ENCODE peak calls at places on chromosomes 5 and 9, in six cellular contexts. F is heart right ventricle; M is left ventricle myocardium inferior; T is naive thymus-derived CD4-positive, alpha-beta T cell; B is mesendoderm; K is CD8-positive, alpha-beta memory T cell. V is an unnamed sample. For H3K4me1, the result is how much of the 10 kb centered on the place peaks cover.

GRCh38 chr5:171207256-171207866 is 101.7 kb upstream of the TLX3 start:
- DNase-seq in B (peak), K (peak), F (no peak), M (no peak), T (peak), V (no peak)

GRCh38 chr5:161096591-161096990 is 244.6 kb upstream of the ATP10B start:
- DNase-seq in K (no peak), F (no peak), B (no peak), T (no peak), M (no peak), V (no peak)

GRCh38 chr9:69211424-69212036 is 37.5 kb downstream of the TJP2 start:
- DNase-seq in F (no peak), T (no peak), M (no peak), B (no peak), K (no peak), V (no peak)

GRCh38 chr9:18281291-18281690 is 192.7 kb upstream of the ADAMTSL1 start:
- DNase-seq in T (no peak), M (no peak), B (no peak), F (no peak), K (no peak), V (no peak)

GRCh38 chr9:99820330-99821186 is 1.1 kb upstream of the NR4A3 start:
- DNase-seq in F (peak), K (peak), T (peak), M (peak), B (no peak), V (peak)

GRCh38 chr9:76433851-76434250 is 25.1 kb upstream of the GCNT1 start:
- DNase-seq in K (no peak), M (no peak), F (no peak), B (no peak), T (no peak), V (no peak)

GRCh38 chr5:10762776-10763500 is 1.9 kb upstream of the DAP start:
- DNase-seq in B (no peak), F (no peak), K (no peak), T (no peak), M (no peak), V (no peak)

GRCh38 chr9:98129451-98129881 is 10.4 kb upstream of the TRIM14 start:
- DNase-seq in M (no peak), T (no peak), K (no peak), B (peak), F (no peak), V (no peak)

GRCh38 chr5:138339464-138339863 is 1.4 kb downstream of the FAM53C start:
- DNase-seq in M (no peak), T (no peak), B (peak), K (no peak), F (no peak), V (no peak)

GRCh38 chr9:97794666-97795065 is 58.4 kb upstream of the FOXE1 start:
- DNase-seq in F (no peak), B (peak), K (no peak), M (no peak), T (no peak), V (no peak)

GRCh38 chr5:171862624-171863023 is 77.0 kb downstream of the SMIM23 start:
- DNase-seq in B (no peak), K (no peak), M (no peak), T (no peak), F (no peak), V (no peak)

GRCh38 chr5:135683227-135683626 is 104.4 kb upstream of the CXCL14 start:
- DNase-seq in K (no peak), F (no peak), T (no peak), M (no peak), B (no peak), V (no peak)

GRCh38 chr5:178116406-178116885 is 3.1 kb downstream of the N4BP3 start:
- DNase-seq in M (no peak), T (peak), B (no peak), F (no peak), K (peak), V (no peak)

GRCh38 chr5:147466581-147466980 is 43.3 kb downstream of the DPYSL3 start:
- DNase-seq in T (no peak), M (no peak), B (no peak), F (no peak), K (no peak), V (no peak)

GRCh38 chr9:100277166-100277979 is 75.4 kb downstream of the TEX10 start:
- DNase-seq in K (no peak), T (no peak), F (no peak), B (no peak), M (no peak), V (no peak)

GRCh38 chr5:6820851-6821479 is 107.7 kb downstream of the TENT4A start:
- DNase-seq in F (no peak), B (peak), T (no peak), M (no peak), K (no peak), V (no peak)

GRCh38 chr9:98332405-98332831 is 77.0 kb upstream of the TBC1D2 start:
- DNase-seq in B (no peak), F (no peak), K (no peak), T (no peak), M (no peak), V (no peak)

GRCh38 chr9:127741831-127742434 is 6.8 kb upstream of the TOR2A start:
- DNase-seq in T (no peak), M (peak), F (peak), K (no peak), B (peak), V (no peak)

GRCh38 chr9:91530829-91531228 is 107.2 kb upstream of the NFIL3 start:
- DNase-seq in K (no peak), M (no peak), B (peak), T (no peak), F (no peak), V (no peak)

GRCh38 chr9:16082796-16083195 is 530.0 kb downstream of the CCDC171 start:
- DNase-seq in B (no peak), M (no peak), F (no peak), K (no peak), T (no peak), V (no peak)

GRCh38 chr9:93636667-93637066 is 60.3 kb downstream of the PHF2 start:
- DNase-seq in M (no peak), B (no peak), F (no peak), T (no peak), K (no peak), V (no peak)

GRCh38 chr5:19608434-19608833 is 379.6 kb downstream of the CDH18 start:
- DNase-seq in F (no peak), K (no peak), T (no peak), B (peak), M (no peak), V (no peak)

GRCh38 chr5:14402424-14402823 is 179.2 kb upstream of the OTULINL start:
- DNase-seq in M (no peak), B (no peak), F (no peak), T (no peak), K (no peak), V (no peak)

GRCh38 chr5:101897914-101898313 is 398.2 kb downstream of the SLCO4C1 start:
- DNase-seq in M (no peak), B (peak), F (no peak), T (no peak), K (no peak), V (no peak)

GRCh38 chr5:38650540-38651275 is 94.3 kb upstream of the LIFR start:
- DNase-seq in T (no peak), M (no peak), F (no peak), K (no peak), B (no peak), V (no peak)

GRCh38 chr5:32780508-32780919 is 69.4 kb downstream of the NPR3 start:
- DNase-seq in K (no peak), M (no peak), F (no peak), B (no peak), T (no peak), V (no peak)

GRCh38 chr5:73311291-73312110 is 137.1 kb downstream of the FOXD1 start:
- DNase-seq in B (peak), M (no peak), K (no peak), F (peak), T (no peak), V (no peak)

GRCh38 chr9:69871143-69871834 is 50.7 kb downstream of the CFAP95 start:
- DNase-seq in T (no peak), K (no peak), F (no peak), B (peak), M (no peak), V (no peak)

GRCh38 chr9:36138496-36138895 is 2.0 kb downstream of the GLIPR2 start:
- DNase-seq in K (no peak), B (no peak), F (no peak), M (no peak), T (no peak), V (no peak)

GRCh38 chr5:81980598-81981260 is 8.9 kb downstream of the ATG10 start:
- DNase-seq in K (no peak), F (no peak), T (no peak), M (no peak), B (peak), V (no peak)

GRCh38 chr9:89532478-89532877 is 34.6 kb upstream of the SEMA4D start:
- DNase-seq in K (no peak), B (no peak), T (no peak), M (no peak), F (no peak), V (no peak)
- H3K4me1 ChIP-seq in K (half or more), B (under half), T (half or more), M (under half), F (under half), V (under half)

GRCh38 chr5:96257904-96258303 is 175.1 kb downstream of the PCSK1 start:
- DNase-seq in B (no peak), T (no peak), F (no peak), K (no peak), M (no peak), V (no peak)

GRCh38 chr5:96254980-96255681 is 177.9 kb downstream of the PCSK1 start:
- DNase-seq in F (no peak), B (no peak), M (no peak), T (no peak), K (no peak), V (no peak)

GRCh38 chr5:96258692-96259091 is 174.4 kb downstream of the PCSK1 start:
- DNase-seq in M (no peak), B (no peak), K (no peak), F (no peak), T (no peak), V (no peak)

GRCh38 chr5:96259211-96259772 is 173.8 kb downstream of the PCSK1 start:
- DNase-seq in F (no peak), B (peak), K (no peak), T (no peak), M (no peak), V (no peak)

DNA sequence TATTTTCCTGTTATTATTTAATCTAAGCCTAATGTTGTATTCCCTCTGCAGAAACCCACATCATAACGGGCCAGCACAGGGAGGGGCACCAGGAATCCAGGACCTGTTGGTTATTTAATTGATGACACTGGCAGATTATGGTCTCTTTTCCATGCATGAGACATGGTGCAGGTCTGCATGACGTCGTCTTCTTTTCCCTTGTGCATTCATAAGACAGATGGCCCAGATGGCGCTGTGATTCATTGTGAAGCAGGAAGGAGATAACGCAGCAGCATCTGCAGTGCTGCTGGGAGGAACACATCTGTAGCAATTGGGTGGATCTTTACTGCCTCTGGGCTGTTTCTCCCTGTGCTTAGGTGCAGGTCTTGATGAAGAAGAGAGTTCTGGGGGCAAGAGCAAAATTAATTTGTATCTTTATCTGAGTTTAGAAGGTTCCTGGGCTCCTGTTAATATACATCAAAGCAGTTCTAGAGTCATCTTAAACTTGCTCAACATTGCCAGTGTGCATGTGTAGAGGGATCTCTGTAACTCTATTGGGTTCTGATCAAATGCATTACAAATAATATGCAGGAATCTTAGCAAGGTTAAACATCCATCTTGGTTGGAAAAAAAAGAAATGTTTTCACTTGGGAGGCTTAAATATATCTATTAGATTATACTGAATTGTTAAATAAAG is 176.1 kb downstream of the PCSK1 start:
- DNase-seq in B (peak), M (no peak), K (no peak), T (no peak), F (no peak), V (no peak)
- H3K4me1 ChIP-seq in B (under half), M (under half), K (under half), T (under half), F (under half), V (under half)

DNA sequence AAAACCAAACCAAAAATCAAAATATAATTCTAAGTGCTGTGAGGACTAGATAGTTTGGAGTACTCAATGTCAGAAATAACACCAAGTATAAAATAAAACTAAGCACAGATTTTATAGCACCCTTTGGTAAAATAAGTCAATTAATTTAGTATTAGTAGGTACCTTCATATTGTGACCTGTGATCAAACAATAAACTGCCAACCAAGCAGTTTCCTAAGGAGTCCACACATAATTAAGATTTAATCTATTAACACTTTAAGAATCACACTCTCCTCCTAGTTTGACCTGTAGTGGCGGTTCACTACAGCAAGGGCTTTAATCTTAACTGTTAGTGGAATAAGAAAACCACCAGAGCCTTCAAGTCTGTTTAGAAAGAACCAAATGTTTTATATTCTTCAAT is 2.8 kb downstream of the HNRNPK start:
- DNase-seq in B (no peak), K (no peak), M (no peak), T (no peak), F (no peak), V (no peak)
- H3K4me1 ChIP-seq in B (under half), K (half or more), M (half or more), T (under half), F (under half), V (under half)

GRCh38 chr5:141868541-141868940 is 9.7 kb downstream of the PCDH1 start:
- DNase-seq in M (no peak), B (no peak), F (no peak), T (no peak), K (no peak), V (no peak)

GRCh38 chr5:141867139-141867538 is 11.1 kb downstream of the PCDH1 start:
- DNase-seq in T (no peak), F (no peak), M (no peak), K (no peak), B (no peak), V (no peak)

GRCh38 chr5:141869040-141869439 is 9.2 kb downstream of the PCDH1 start:
- DNase-seq in M (no peak), T (no peak), K (no peak), F (no peak), B (no peak), V (no peak)

GRCh38 chr5:141866111-141866510 is 12.1 kb downstream of the PCDH1 start:
- DNase-seq in B (no peak), M (no peak), F (no peak), T (no peak), K (no peak), V (no peak)

GRCh38 chr5:141867651-141868050 is 10.6 kb downstream of the PCDH1 start:
- DNase-seq in T (no peak), F (no peak), B (no peak), M (no peak), K (no peak), V (no peak)
- H3K4me1 ChIP-seq in T (under half), F (under half), B (under half), M (half or more), K (under half), V (under half)

DNA sequence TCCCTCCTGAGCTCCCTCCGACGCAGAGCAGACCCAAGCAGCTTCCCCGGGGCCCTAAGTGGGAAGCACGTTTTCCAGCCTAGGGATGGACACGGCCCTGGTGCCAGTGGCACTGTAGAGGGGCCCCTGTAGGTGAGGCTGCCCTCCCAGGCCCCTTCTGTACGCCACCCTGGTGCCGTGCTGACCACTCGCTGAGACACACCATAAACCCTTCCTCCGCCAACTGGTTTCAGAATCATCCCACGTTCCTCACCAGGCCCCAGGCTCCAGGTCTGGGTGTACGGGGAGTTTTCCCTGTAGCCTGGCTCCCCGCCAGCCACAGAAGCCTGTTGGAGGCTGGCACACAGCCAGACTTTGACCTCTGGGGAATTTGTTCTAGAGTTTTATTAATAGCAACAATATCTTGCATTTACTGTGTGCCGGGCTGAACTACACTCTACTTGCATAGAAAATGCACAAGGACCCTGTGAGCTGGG is 18.2 kb upstream of the WDR38 start:
- DNase-seq in K (no peak), M (peak), F (peak), B (no peak), T (no peak), V (peak)
- H3K4me1 ChIP-seq in K (under half), M (half or more), F (under half), B (under half), T (under half), V (under half)

DNA sequence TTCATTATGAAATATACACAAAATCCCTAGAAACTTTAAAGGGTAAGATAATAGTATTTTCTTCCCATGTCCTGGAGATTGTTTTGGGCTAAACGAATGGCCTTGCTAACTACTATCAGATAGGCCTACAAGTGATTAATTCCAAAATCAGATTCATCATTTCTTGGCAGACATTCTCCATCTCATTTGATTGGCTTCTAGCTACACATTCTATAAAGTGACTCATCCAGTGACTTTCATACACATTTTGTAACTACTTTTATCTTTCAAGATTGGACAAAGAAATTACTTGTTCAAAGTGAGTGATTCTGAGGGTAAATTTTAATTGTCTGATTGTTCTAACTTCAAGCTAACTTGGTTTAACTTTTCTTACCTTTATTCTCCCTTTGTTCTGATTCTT is 93.3 kb downstream of the RAPGEF6 start:
- DNase-seq in B (no peak), F (no peak), T (no peak), M (no peak), K (no peak), V (no peak)
- H3K4me1 ChIP-seq in B (under half), F (under half), T (under half), M (under half), K (half or more), V (under half)

GRCh38 chr5:149407331-149408251 is 28.5 kb upstream of the IL17B start:
- DNase-seq in T (no peak), M (no peak), B (no peak), K (no peak), F (no peak), V (no peak)

GRCh38 chr5:149408252-149409099 is 29.4 kb upstream of the IL17B start:
- DNase-seq in F (no peak), K (no peak), T (no peak), B (no peak), M (no peak), V (no peak)

GRCh38 chr5:149410721-149411432 is 31.8 kb upstream of the IL17B start:
- DNase-seq in F (no peak), T (no peak), M (no peak), B (peak), K (no peak), V (no peak)

GRCh38 chr5:149410071-149410470 is 31.0 kb upstream of the IL17B start:
- DNase-seq in T (no peak), F (no peak), K (no peak), B (no peak), M (no peak), V (no peak)

DNA sequence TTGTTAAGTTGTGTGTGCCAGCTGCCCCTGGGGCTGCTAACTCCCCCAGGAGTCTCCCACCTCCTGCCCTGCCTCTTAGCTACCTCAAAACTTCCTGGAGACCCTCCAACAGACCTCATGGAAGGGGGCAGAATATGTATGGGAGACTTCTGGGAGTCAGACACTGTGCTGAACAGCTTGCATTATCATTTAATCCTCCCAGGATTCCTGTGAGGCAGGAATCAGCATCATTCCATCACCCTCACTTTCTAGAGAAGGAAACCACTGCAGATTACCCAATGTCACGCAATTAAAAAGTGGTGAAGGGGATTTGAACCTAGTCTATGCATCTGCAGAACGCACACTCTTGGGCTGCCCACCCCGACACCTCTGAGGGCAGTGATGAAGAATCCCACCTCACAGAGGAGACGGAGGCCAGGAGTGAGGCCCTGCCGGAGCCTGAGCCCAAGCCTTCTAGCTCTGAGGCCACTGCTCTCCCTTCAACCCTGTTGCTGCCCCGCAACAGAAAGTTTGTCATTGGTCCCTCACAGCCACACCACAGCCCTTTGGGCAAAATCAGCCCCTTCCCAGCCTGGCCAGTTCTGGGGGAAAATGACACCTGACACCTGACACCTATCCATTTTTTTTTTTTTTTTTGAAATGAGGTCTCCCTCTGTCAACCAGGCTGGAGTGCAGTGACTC is 30.3 kb upstream of the IL17B start:
- DNase-seq in F (no peak), K (no peak), T (no peak), B (peak), M (no peak), V (no peak)
- H3K4me1 ChIP-seq in F (under half), K (under half), T (under half), B (under half), M (under half), V (under half)

DNA sequence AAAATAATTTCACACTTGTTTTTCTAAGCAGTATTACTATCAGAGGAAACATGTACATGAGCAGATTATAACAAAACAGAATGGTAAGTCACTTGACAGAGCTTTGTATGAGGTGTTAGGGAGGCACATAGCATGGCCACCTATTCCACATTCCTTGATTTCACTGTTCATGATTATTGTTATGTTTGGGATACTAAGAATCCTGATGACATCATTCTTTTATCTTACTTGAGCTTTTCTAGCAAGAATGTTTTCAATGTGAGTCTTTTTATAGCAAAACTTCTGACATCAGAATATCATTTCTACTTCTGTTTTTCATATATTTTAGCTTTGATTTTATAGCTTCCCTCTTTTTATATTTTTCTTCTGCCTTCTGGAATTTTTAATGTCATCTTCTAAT is 208.2 kb downstream of the DMRTA1 start:
- DNase-seq in F (no peak), T (no peak), B (no peak), M (no peak), K (no peak), V (no peak)
- H3K4me1 ChIP-seq in F (under half), T (under half), B (under half), M (under half), K (under half), V (under half)